ENCODE peak calls at places on chromosome 10, in nine cellular contexts. D, B, M, R, E, Y, I, J and H are unnamed samples.

GRCh38 chr10:113959383-113959760 is 84.3 kb upstream of the ADRB1 start:
- DNase-seq in Y (peak), M (no peak), B (no peak), E (peak), D (no peak), I (peak), R (no peak), J (no peak), H (no peak)

GRCh38 chr10:78371118-78371517 is 337.5 kb downstream of the RPS24 start:
- DNase-seq in M (no peak), E (no peak), Y (no peak), R (peak), I (no peak), D (no peak), B (no peak), J (no peak), H (no peak)

GRCh38 chr10:27359792-27360320 is 119.3 kb upstream of the ACBD5 start:
- DNase-seq in Y (no peak), E (no peak), M (no peak), B (no peak), J (no peak), D (no peak), I (no peak), R (no peak), H (no peak)

GRCh38 chr10:131874991-131875451 is 25.8 kb upstream of the PPP2R2D start:
- DNase-seq in R (peak), D (peak), E (peak), Y (peak), J (peak), B (peak), I (peak), M (peak), H (peak)

GRCh38 chr10:3542185-3542611 is 242.8 kb downstream of the KLF6 start:
- DNase-seq in B (no peak), M (no peak), R (no peak), I (peak), D (no peak), E (no peak), Y (no peak), J (peak), H (no peak)

GRCh38 chr10:111116762-111117445 is 40.1 kb downstream of the ADRA2A start:
- DNase-seq in M (no peak), R (peak), J (no peak), E (no peak), I (no peak), Y (no peak), D (no peak), B (no peak), H (peak)

GRCh38 chr10:48700493-48700892 is 15.8 kb downstream of the WDFY4 start:
- DNase-seq in E (no peak), J (no peak), D (no peak), M (no peak), I (no peak), Y (no peak), B (no peak), R (peak), H (no peak)

GRCh38 chr10:69574571-69574978 is 1.4 kb upstream of the NEUROG3 start:
- DNase-seq in E (no peak), R (peak), Y (no peak), J (no peak), D (no peak), B (no peak), I (no peak), M (no peak), H (no peak)

GRCh38 chr10:8912108-8912507 is 857.6 kb downstream of the GATA3 start:
- DNase-seq in I (no peak), M (no peak), Y (no peak), B (no peak), R (no peak), E (no peak), J (no peak), D (no peak), H (no peak)

GRCh38 chr10:48645600-48645999 is 39.1 kb upstream of the WDFY4 start:
- DNase-seq in I (no peak), M (no peak), B (no peak), J (no peak), R (no peak), E (no peak), Y (no peak), D (no peak), H (no peak)

GRCh38 chr10:125756196-125756595 is 19.4 kb downstream of the MMP21 start:
- DNase-seq in D (no peak), E (no peak), B (no peak), Y (no peak), R (no peak), J (no peak), I (no peak), M (no peak), H (no peak)